ENCODE peak calls at places on chromosomes 11 and 22, in eight cellular contexts. One of them, this sample, is unnamed.

GRCh38 chr22:47064016-47064415 is 301.6 kb downstream of the TBC1D22A start:
- DNase-seq in H1: no peak
- DNase-seq in HCT116: no peak
- DNase-seq in WTC11: no peak
- DNase-seq in A549: no peak
- DNase-seq in K562: no peak
- DNase-seq in HepG2: no peak
- DNase-seq in SK-N-SH: peak
- DNase-seq in this sample: no peak

GRCh38 chr11:96394773-96395172 is 5.0 kb downstream of the JRKL start:
- DNase-seq in H1: no peak
- DNase-seq in HCT116: no peak
- DNase-seq in WTC11: no peak
- DNase-seq in A549: no peak
- DNase-seq in K562: no peak
- DNase-seq in HepG2: no peak
- DNase-seq in SK-N-SH: no peak
- DNase-seq in this sample: no peak

GRCh38 chr22:38316340-38317236 is 645 bp downstream of the CSNK1E start:
- DNase-seq in H1: no peak
- DNase-seq in HCT116: no peak
- DNase-seq in WTC11: no peak
- DNase-seq in A549: peak
- DNase-seq in K562: peak
- DNase-seq in HepG2: no peak
- DNase-seq in SK-N-SH: peak
- DNase-seq in this sample: peak

GRCh38 chr11:123454060-123454651 is 24.1 kb downstream of the GRAMD1B start:
- DNase-seq in H1: no peak
- DNase-seq in HCT116: peak
- DNase-seq in WTC11: no peak
- DNase-seq in A549: peak
- DNase-seq in K562: no peak
- DNase-seq in HepG2: no peak
- DNase-seq in SK-N-SH: no peak
- DNase-seq in this sample: peak

GRCh38 chr22:21100149-21101032 is 54.6 kb downstream of the LRRC74B start:
- DNase-seq in H1: no peak
- DNase-seq in HCT116: no peak
- DNase-seq in WTC11: no peak
- DNase-seq in A549: no peak
- DNase-seq in K562: no peak
- DNase-seq in HepG2: no peak
- DNase-seq in SK-N-SH: no peak
- DNase-seq in this sample: no peak

GRCh38 chr22:50170453-50171318 is at the start of gene PANX2:
- DNase-seq in H1: no peak
- DNase-seq in HCT116: no peak
- DNase-seq in WTC11: peak
- DNase-seq in A549: no peak
- DNase-seq in K562: peak
- DNase-seq in HepG2: no peak
- DNase-seq in SK-N-SH: peak
- DNase-seq in this sample: no peak

GRCh38 chr22:27124336-27125023 is 467.1 kb downstream of the MIAT start:
- DNase-seq in H1: no peak
- DNase-seq in HCT116: no peak
- DNase-seq in WTC11: no peak
- DNase-seq in A549: no peak
- DNase-seq in K562: no peak
- DNase-seq in HepG2: no peak
- DNase-seq in SK-N-SH: no peak
- DNase-seq in this sample: peak

GRCh38 chr22:30195245-30196140 is 51.1 kb downstream of the LIF start:
- DNase-seq in H1: no peak
- DNase-seq in HCT116: no peak
- DNase-seq in WTC11: no peak
- DNase-seq in A549: no peak
- DNase-seq in K562: no peak
- DNase-seq in HepG2: peak
- DNase-seq in SK-N-SH: no peak
- DNase-seq in this sample: peak

GRCh38 chr11:77542296-77542695 is 47.5 kb upstream of the AQP11 start:
- DNase-seq in H1: no peak
- DNase-seq in HCT116: no peak
- DNase-seq in WTC11: no peak
- DNase-seq in A549: no peak
- DNase-seq in K562: no peak
- DNase-seq in HepG2: no peak
- DNase-seq in SK-N-SH: no peak
- DNase-seq in this sample: no peak

GRCh38 chr11:27183672-27184457 is 143.2 kb downstream of the BBOX1 start:
- DNase-seq in H1: no peak
- DNase-seq in HCT116: peak
- DNase-seq in WTC11: peak
- DNase-seq in A549: peak
- DNase-seq in K562: peak
- DNase-seq in HepG2: peak
- DNase-seq in SK-N-SH: peak
- DNase-seq in this sample: peak

GRCh38 chr11:118530180-118530682 is 761 bp upstream of the TMEM25 start:
- DNase-seq in H1: no peak
- DNase-seq in HCT116: no peak
- DNase-seq in WTC11: no peak
- DNase-seq in A549: no peak
- DNase-seq in K562: peak
- DNase-seq in HepG2: no peak
- DNase-seq in SK-N-SH: no peak
- DNase-seq in this sample: no peak

GRCh38 chr11:87368876-87369480 is 331.2 kb downstream of the TMEM135 start:
- DNase-seq in H1: peak
- DNase-seq in HCT116: no peak
- DNase-seq in WTC11: no peak
- DNase-seq in A549: no peak
- DNase-seq in K562: no peak
- DNase-seq in HepG2: no peak
- DNase-seq in SK-N-SH: no peak
- DNase-seq in this sample: no peak

GRCh38 chr11:44005076-44005800 is 42.5 kb upstream of the ACCSL start:
- DNase-seq in H1: no peak
- DNase-seq in HCT116: no peak
- DNase-seq in WTC11: no peak
- DNase-seq in A549: no peak
- DNase-seq in K562: no peak
- DNase-seq in HepG2: no peak
- DNase-seq in SK-N-SH: peak
- DNase-seq in this sample: no peak

GRCh38 chr11:100297516-100297915 is 389.6 kb upstream of the ARHGAP42 start:
- DNase-seq in H1: no peak
- DNase-seq in HCT116: no peak
- DNase-seq in WTC11: no peak
- DNase-seq in A549: no peak
- DNase-seq in K562: no peak
- DNase-seq in HepG2: no peak
- DNase-seq in SK-N-SH: no peak
- DNase-seq in this sample: no peak

GRCh38 chr22:35102663-35103062 is 36.7 kb downstream of the ISX start:
- DNase-seq in H1: peak
- DNase-seq in HCT116: no peak
- DNase-seq in WTC11: peak
- DNase-seq in A549: peak
- DNase-seq in K562: peak
- DNase-seq in HepG2: no peak
- DNase-seq in SK-N-SH: no peak
- DNase-seq in this sample: peak

GRCh38 chr11:77418981-77419592 is 54.8 kb downstream of the PAK1 start:
- DNase-seq in H1: no peak
- DNase-seq in HCT116: no peak
- DNase-seq in WTC11: no peak
- DNase-seq in A549: no peak
- DNase-seq in K562: no peak
- DNase-seq in HepG2: no peak
- DNase-seq in SK-N-SH: no peak
- DNase-seq in this sample: no peak

GRCh38 chr11:116263770-116264169 is 509.0 kb downstream of the BUD13 start:
- DNase-seq in H1: no peak
- DNase-seq in HCT116: no peak
- DNase-seq in WTC11: no peak
- DNase-seq in A549: no peak
- DNase-seq in K562: no peak
- DNase-seq in HepG2: no peak
- DNase-seq in SK-N-SH: no peak
- DNase-seq in this sample: no peak

GRCh38 chr11:116262370-116262769 is 510.4 kb downstream of the BUD13 start:
- DNase-seq in H1: no peak
- DNase-seq in HCT116: no peak
- DNase-seq in WTC11: no peak
- DNase-seq in A549: no peak
- DNase-seq in K562: no peak
- DNase-seq in HepG2: no peak
- DNase-seq in SK-N-SH: no peak
- DNase-seq in this sample: no peak

GRCh38 chr11:116272181-116272789 is 500.5 kb downstream of the BUD13 start:
- DNase-seq in H1: no peak
- DNase-seq in HCT116: no peak
- DNase-seq in WTC11: no peak
- DNase-seq in A549: no peak
- DNase-seq in K562: no peak
- DNase-seq in HepG2: no peak
- DNase-seq in SK-N-SH: peak
- DNase-seq in this sample: no peak

GRCh38 chr11:116263020-116263419 is 509.8 kb downstream of the BUD13 start:
- DNase-seq in H1: no peak
- DNase-seq in HCT116: no peak
- DNase-seq in WTC11: no peak
- DNase-seq in A549: no peak
- DNase-seq in K562: no peak
- DNase-seq in HepG2: no peak
- DNase-seq in SK-N-SH: no peak
- DNase-seq in this sample: no peak

GRCh38 chr11:116267146-116267545 is 505.6 kb downstream of the BUD13 start:
- DNase-seq in H1: no peak
- DNase-seq in HCT116: no peak
- DNase-seq in WTC11: no peak
- DNase-seq in A549: no peak
- DNase-seq in K562: no peak
- DNase-seq in HepG2: no peak
- DNase-seq in SK-N-SH: no peak
- DNase-seq in this sample: no peak
- TF ChIP-seq MAX in H1: no peak
- TF ChIP-seq MAX in HCT116: no peak
- TF ChIP-seq MAX in WTC11: no peak
- TF ChIP-seq MAX in A549: no peak
- TF ChIP-seq MAX in K562: no peak
- TF ChIP-seq MAX in HepG2: no peak
- TF ChIP-seq MAX in SK-N-SH: no peak
- TF ChIP-seq MAX in this sample: no peak

DNA sequence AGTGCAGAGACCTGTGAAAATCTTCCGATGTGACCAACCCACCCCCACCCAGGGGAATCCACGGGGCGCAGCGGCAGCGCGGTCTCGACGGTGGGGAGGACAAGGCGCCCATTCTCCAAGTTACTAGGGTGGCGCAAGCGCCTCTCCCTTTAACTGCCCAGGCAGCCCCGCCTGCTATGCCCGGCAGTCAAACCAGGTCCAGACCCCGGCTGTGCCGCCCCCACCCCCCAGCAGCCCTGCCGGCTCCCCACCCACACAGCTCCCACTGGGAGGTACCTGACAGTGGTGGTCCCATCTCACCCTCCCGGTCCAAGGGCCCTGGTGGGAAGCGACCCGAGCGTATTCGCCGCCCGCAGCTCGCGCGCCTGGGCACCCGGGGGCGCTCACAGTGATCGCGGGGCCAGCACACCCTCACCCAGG is 423 bp downstream of the TRPM5 start:
- DNase-seq in H1: no peak
- DNase-seq in HCT116: no peak
- DNase-seq in WTC11: no peak
- DNase-seq in A549: no peak
- DNase-seq in K562: no peak
- DNase-seq in HepG2: no peak
- DNase-seq in SK-N-SH: no peak
- DNase-seq in this sample: no peak
- TF ChIP-seq MAX in H1: no peak
- TF ChIP-seq MAX in HCT116: no peak
- TF ChIP-seq MAX in WTC11: no peak
- TF ChIP-seq MAX in A549: no peak
- TF ChIP-seq MAX in K562: no peak
- TF ChIP-seq MAX in HepG2: no peak
- TF ChIP-seq MAX in SK-N-SH: no peak
- TF ChIP-seq MAX in this sample: no peak

GRCh38 chr11:112513936-112514716 is 253.5 kb upstream of the PLET1 start:
- DNase-seq in H1: no peak
- DNase-seq in HCT116: no peak
- DNase-seq in WTC11: no peak
- DNase-seq in A549: no peak
- DNase-seq in K562: no peak
- DNase-seq in HepG2: no peak
- DNase-seq in SK-N-SH: peak
- DNase-seq in this sample: no peak
- TF ChIP-seq MAX in H1: no peak
- TF ChIP-seq MAX in HCT116: no peak
- TF ChIP-seq MAX in WTC11: no peak
- TF ChIP-seq MAX in A549: no peak
- TF ChIP-seq MAX in K562: no peak
- TF ChIP-seq MAX in HepG2: no peak
- TF ChIP-seq MAX in SK-N-SH: no peak
- TF ChIP-seq MAX in this sample: no peak

GRCh38 chr11:10941429-10941828 is 83.6 kb upstream of the ZBED5 start:
- DNase-seq in H1: no peak
- DNase-seq in HCT116: no peak
- DNase-seq in WTC11: no peak
- DNase-seq in A549: no peak
- DNase-seq in K562: no peak
- DNase-seq in HepG2: no peak
- DNase-seq in SK-N-SH: no peak
- DNase-seq in this sample: no peak

GRCh38 chr11:10942621-10943020 is 84.8 kb upstream of the ZBED5 start:
- DNase-seq in H1: no peak
- DNase-seq in HCT116: no peak
- DNase-seq in WTC11: no peak
- DNase-seq in A549: no peak
- DNase-seq in K562: no peak
- DNase-seq in HepG2: no peak
- DNase-seq in SK-N-SH: no peak
- DNase-seq in this sample: no peak

GRCh38 chr11:10943968-10944367 is 86.1 kb upstream of the ZBED5 start:
- DNase-seq in H1: no peak
- DNase-seq in HCT116: no peak
- DNase-seq in WTC11: no peak
- DNase-seq in A549: no peak
- DNase-seq in K562: no peak
- DNase-seq in HepG2: no peak
- DNase-seq in SK-N-SH: no peak
- DNase-seq in this sample: no peak

GRCh38 chr11:10946072-10946471 is 88.2 kb upstream of the ZBED5 start:
- DNase-seq in H1: no peak
- DNase-seq in HCT116: no peak
- DNase-seq in WTC11: no peak
- DNase-seq in A549: no peak
- DNase-seq in K562: no peak
- DNase-seq in HepG2: no peak
- DNase-seq in SK-N-SH: no peak
- DNase-seq in this sample: no peak
- TF ChIP-seq MAX in H1: no peak
- TF ChIP-seq MAX in HCT116: no peak
- TF ChIP-seq MAX in WTC11: no peak
- TF ChIP-seq MAX in A549: no peak
- TF ChIP-seq MAX in K562: no peak
- TF ChIP-seq MAX in HepG2: no peak
- TF ChIP-seq MAX in SK-N-SH: no peak
- TF ChIP-seq MAX in this sample: no peak

GRCh38 chr22:17597217-17597616 is 31.3 kb downstream of the ATP6V1E1 start:
- DNase-seq in H1: no peak
- DNase-seq in HCT116: no peak
- DNase-seq in WTC11: no peak
- DNase-seq in A549: no peak
- DNase-seq in K562: no peak
- DNase-seq in HepG2: no peak
- DNase-seq in SK-N-SH: no peak
- DNase-seq in this sample: no peak
- TF ChIP-seq MAX in H1: no peak
- TF ChIP-seq MAX in HCT116: no peak
- TF ChIP-seq MAX in WTC11: no peak
- TF ChIP-seq MAX in A549: no peak
- TF ChIP-seq MAX in K562: no peak
- TF ChIP-seq MAX in HepG2: no peak
- TF ChIP-seq MAX in SK-N-SH: no peak
- TF ChIP-seq MAX in this sample: no peak

This sample was measured in NB4.